ENCODE peak calls at places on chromosomes 5 and 9, in ten cellular contexts. One of them, this sample, is unnamed.
A peak's percentile ranks its signal among the peaks of the same experiment; 100 is the strongest.

GRCh38 chr9:135347461-135347860 is 132.1 kb upstream of the PPP1R26 start:
- DNase-seq in Peyer's patch: no peak
- DNase-seq in IMR-90: no peak
- DNase-seq in lung: no peak
- DNase-seq in left ventricle myocardium inferior: no peak
- DNase-seq in psoas muscle: no peak
- DNase-seq in CD8-positive, alpha-beta T cell: no peak
- DNase-seq in PC-9: no peak
- DNase-seq in heart left ventricle: peak; percentile 27
- DNase-seq in heart right ventricle: no peak
- DNase-seq in this sample: no peak

GRCh38 chr5:171115519-171115918 is 193.5 kb upstream of the TLX3 start:
- DNase-seq in Peyer's patch: no peak
- DNase-seq in heart right ventricle: no peak
- DNase-seq in psoas muscle: no peak
- DNase-seq in left ventricle myocardium inferior: no peak
- DNase-seq in PC-9: no peak
- DNase-seq in CD8-positive, alpha-beta T cell: no peak
- DNase-seq in heart left ventricle: no peak
- DNase-seq in lung: no peak
- DNase-seq in IMR-90: no peak
- DNase-seq in this sample: no peak

GRCh38 chr5:62316110-62316509 is 10.1 kb downstream of the KIF2A start:
- DNase-seq in left ventricle myocardium inferior: no peak
- DNase-seq in lung: no peak
- DNase-seq in heart left ventricle: no peak
- DNase-seq in PC-9: no peak
- DNase-seq in psoas muscle: no peak
- DNase-seq in CD8-positive, alpha-beta T cell: no peak
- DNase-seq in Peyer's patch: no peak
- DNase-seq in IMR-90: peak; percentile 65
- DNase-seq in heart right ventricle: no peak
- DNase-seq in this sample: no peak

GRCh38 chr5:134289509-134290113 is 63.7 kb upstream of the PPP2CA start:
- DNase-seq in heart left ventricle: no peak
- DNase-seq in heart right ventricle: peak; percentile 71
- DNase-seq in IMR-90: peak; percentile 83
- DNase-seq in left ventricle myocardium inferior: no peak
- DNase-seq in lung: peak; percentile 58
- DNase-seq in PC-9: peak; percentile 74
- DNase-seq in Peyer's patch: peak; percentile 77
- DNase-seq in psoas muscle: no peak
- DNase-seq in CD8-positive, alpha-beta T cell: peak; percentile 41
- DNase-seq in this sample: no peak

GRCh38 chr9:113596616-113597320 is 133.2 kb downstream of the RGS3 start:
- DNase-seq in CD8-positive, alpha-beta T cell: no peak
- DNase-seq in lung: no peak
- DNase-seq in IMR-90: no peak
- DNase-seq in Peyer's patch: no peak
- DNase-seq in heart left ventricle: peak; percentile 59
- DNase-seq in PC-9: no peak
- DNase-seq in left ventricle myocardium inferior: no peak
- DNase-seq in heart right ventricle: no peak
- DNase-seq in psoas muscle: peak; percentile 45
- DNase-seq in this sample: no peak

GRCh38 chr5:50794812-50795211 is 128.4 kb downstream of the PARP8 start:
- DNase-seq in Peyer's patch: peak; percentile 82
- DNase-seq in heart left ventricle: no peak
- DNase-seq in IMR-90: no peak
- DNase-seq in CD8-positive, alpha-beta T cell: no peak
- DNase-seq in heart right ventricle: no peak
- DNase-seq in PC-9: no peak
- DNase-seq in psoas muscle: no peak
- DNase-seq in lung: no peak
- DNase-seq in left ventricle myocardium inferior: no peak
- DNase-seq in this sample: peak; percentile 51

GRCh38 chr9:7104625-7105024 is 346.9 kb downstream of the KDM4C start:
- DNase-seq in PC-9: no peak
- DNase-seq in CD8-positive, alpha-beta T cell: no peak
- DNase-seq in IMR-90: no peak
- DNase-seq in left ventricle myocardium inferior: no peak
- DNase-seq in psoas muscle: no peak
- DNase-seq in Peyer's patch: no peak
- DNase-seq in heart left ventricle: no peak
- DNase-seq in heart right ventricle: peak; percentile 16
- DNase-seq in lung: no peak
- DNase-seq in this sample: no peak

GRCh38 chr9:87886210-87887150 is 3.8 kb downstream of the SPATA31E1 start:
- DNase-seq in psoas muscle: no peak
- DNase-seq in lung: no peak
- DNase-seq in PC-9: no peak
- DNase-seq in IMR-90: no peak
- DNase-seq in heart right ventricle: no peak
- DNase-seq in CD8-positive, alpha-beta T cell: no peak
- DNase-seq in heart left ventricle: no peak
- DNase-seq in Peyer's patch: no peak
- DNase-seq in left ventricle myocardium inferior: no peak
- DNase-seq in this sample: no peak

GRCh38 chr5:103057208-103058130 is 62.5 kb downstream of the GIN1 start:
- DNase-seq in psoas muscle: no peak
- DNase-seq in heart left ventricle: no peak
- DNase-seq in left ventricle myocardium inferior: no peak
- DNase-seq in CD8-positive, alpha-beta T cell: no peak
- DNase-seq in IMR-90: peak; percentile 57
- DNase-seq in Peyer's patch: no peak
- DNase-seq in heart right ventricle: no peak
- DNase-seq in lung: no peak
- DNase-seq in PC-9: peak; percentile 61
- DNase-seq in this sample: no peak

GRCh38 chr5:134226441-134227192 is 744 bp upstream of the PPP2CA start:
- DNase-seq in IMR-90: peak; percentile 54
- DNase-seq in PC-9: peak; percentile 54
- DNase-seq in heart left ventricle: no peak
- DNase-seq in psoas muscle: no peak
- DNase-seq in CD8-positive, alpha-beta T cell: peak; percentile 78
- DNase-seq in heart right ventricle: peak; percentile 32
- DNase-seq in lung: no peak
- DNase-seq in left ventricle myocardium inferior: no peak
- DNase-seq in Peyer's patch: peak; percentile 93
- DNase-seq in this sample: peak; percentile 92

GRCh38 chr9:70470050-70471015 is 55.9 kb upstream of the KLF9 start:
- DNase-seq in PC-9: no peak
- DNase-seq in psoas muscle: no peak
- DNase-seq in heart right ventricle: peak; percentile 78
- DNase-seq in CD8-positive, alpha-beta T cell: no peak
- DNase-seq in lung: no peak
- DNase-seq in Peyer's patch: peak; percentile 89
- DNase-seq in left ventricle myocardium inferior: peak; percentile 61
- DNase-seq in IMR-90: no peak
- DNase-seq in heart left ventricle: no peak
- DNase-seq in this sample: peak; percentile 85

GRCh38 chr5:154758977-154759376 is 3.8 kb downstream of the LARP1 start:
- DNase-seq in heart right ventricle: no peak
- DNase-seq in left ventricle myocardium inferior: no peak
- DNase-seq in CD8-positive, alpha-beta T cell: no peak
- DNase-seq in psoas muscle: no peak
- DNase-seq in PC-9: peak; percentile 50
- DNase-seq in heart left ventricle: no peak
- DNase-seq in lung: no peak
- DNase-seq in Peyer's patch: no peak
- DNase-seq in IMR-90: no peak
- DNase-seq in this sample: no peak
- H3K4me3 ChIP-seq in heart right ventricle: no peak overlapping the region
- H3K4me3 ChIP-seq in left ventricle myocardium inferior: peak overlapping the region; percentile 92
- H3K4me3 ChIP-seq in CD8-positive, alpha-beta T cell: no peak overlapping the region
- H3K4me3 ChIP-seq in psoas muscle: peak overlapping the region; percentile 54
- H3K4me3 ChIP-seq in PC-9: peak overlapping the region; percentile 46
- H3K4me3 ChIP-seq in heart left ventricle: peak overlapping the region; percentile 30
- H3K4me3 ChIP-seq in lung: no peak overlapping the region
- H3K4me3 ChIP-seq in Peyer's patch: no peak overlapping the region
- H3K4me3 ChIP-seq in IMR-90: no peak overlapping the region
- H3K4me3 ChIP-seq in this sample: no peak overlapping the region

GRCh38 chr5:150136290-150136689 is 19.4 kb downstream of the PDGFRB start:
- DNase-seq in heart left ventricle: no peak
- DNase-seq in IMR-90: no peak
- DNase-seq in lung: no peak
- DNase-seq in left ventricle myocardium inferior: no peak
- DNase-seq in psoas muscle: no peak
- DNase-seq in CD8-positive, alpha-beta T cell: no peak
- DNase-seq in Peyer's patch: no peak
- DNase-seq in heart right ventricle: no peak
- DNase-seq in PC-9: no peak
- DNase-seq in this sample: no peak
- H3K4me1 ChIP-seq in heart left ventricle: peaks cover 30% of the 10 kb centered on the region
- H3K4me1 ChIP-seq in IMR-90: peaks cover 66% of the 10 kb centered on the region
- H3K4me1 ChIP-seq in lung: peaks cover 11% of the 10 kb centered on the region
- H3K4me1 ChIP-seq in left ventricle myocardium inferior: peaks cover 86% of the 10 kb centered on the region
- H3K4me1 ChIP-seq in psoas muscle: no peaks in the 10 kb centered on the region
- H3K4me1 ChIP-seq in CD8-positive, alpha-beta T cell: no peaks in the 10 kb centered on the region
- H3K4me1 ChIP-seq in Peyer's patch: no peaks in the 10 kb centered on the region
- H3K4me1 ChIP-seq in heart right ventricle: peaks cover 89% of the 10 kb centered on the region
- H3K4me1 ChIP-seq in PC-9: no peaks in the 10 kb centered on the region
- H3K4me1 ChIP-seq in this sample: peaks cover 14% of the 10 kb centered on the region

DNA sequence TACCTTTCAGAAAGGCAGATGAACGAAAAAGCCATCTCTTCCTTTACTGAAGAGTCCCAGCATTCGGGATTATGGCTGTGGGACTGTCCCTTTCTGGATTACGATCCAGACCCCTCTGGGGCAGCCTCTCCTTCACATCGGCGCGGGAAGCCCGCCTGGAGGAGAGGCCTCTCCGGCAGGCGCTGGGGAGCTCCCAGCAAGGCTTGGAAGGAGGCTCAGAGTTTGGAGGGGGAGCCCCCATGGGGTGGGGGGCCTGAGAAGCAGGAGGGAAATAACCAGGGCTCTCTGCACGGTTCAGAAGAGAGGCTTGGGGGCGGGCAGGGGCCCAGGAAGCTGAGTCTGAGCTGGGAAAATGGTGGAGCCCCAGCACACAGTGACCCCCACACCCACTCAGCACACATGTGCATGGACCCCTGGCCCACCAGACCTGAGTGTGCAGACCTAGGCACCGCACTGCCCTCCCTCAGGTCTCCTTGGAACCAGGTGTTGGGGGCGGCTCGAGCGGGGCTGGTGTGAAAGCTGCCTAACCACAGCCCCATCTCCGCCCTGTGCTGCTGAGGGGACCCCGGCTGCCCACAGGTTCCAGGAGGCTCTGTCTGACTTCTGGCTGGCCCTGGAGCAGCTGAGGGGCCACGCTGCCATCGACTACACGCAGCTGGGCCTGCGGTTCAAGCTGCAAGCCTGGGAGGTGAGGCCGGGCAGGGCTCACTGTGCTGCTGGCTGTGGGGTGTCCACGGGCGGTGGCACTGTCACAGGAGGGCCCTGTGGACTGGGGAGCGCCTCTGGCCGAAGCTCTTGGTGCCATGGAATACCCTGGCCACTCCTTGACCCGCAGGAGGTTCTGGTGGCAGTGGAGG is 4.5 kb downstream of the NOXA1 start:
- DNase-seq in heart left ventricle: peak; percentile 47
- DNase-seq in psoas muscle: peak; percentile 48
- DNase-seq in lung: no peak
- DNase-seq in heart right ventricle: no peak
- DNase-seq in left ventricle myocardium inferior: no peak
- DNase-seq in IMR-90: no peak
- DNase-seq in PC-9: no peak
- DNase-seq in Peyer's patch: no peak
- DNase-seq in CD8-positive, alpha-beta T cell: no peak
- DNase-seq in this sample: peak; percentile 50
- TF ChIP-seq CTCF in heart left ventricle: no peak
- TF ChIP-seq CTCF in psoas muscle: no peak
- TF ChIP-seq CTCF in lung: no peak
- TF ChIP-seq CTCF in heart right ventricle: no peak
- TF ChIP-seq CTCF in left ventricle myocardium inferior: no peak
- TF ChIP-seq CTCF in IMR-90: no peak
- TF ChIP-seq CTCF in PC-9: no peak
- TF ChIP-seq CTCF in Peyer's patch: peak; percentile 10
- TF ChIP-seq CTCF in CD8-positive, alpha-beta T cell: no peak
- TF ChIP-seq CTCF in this sample: no peak

GRCh38 chr5:165624547-165624946 is 2119.1 kb downstream of the MAT2B start:
- DNase-seq in heart left ventricle: no peak
- DNase-seq in lung: no peak
- DNase-seq in CD8-positive, alpha-beta T cell: no peak
- DNase-seq in PC-9: no peak
- DNase-seq in heart right ventricle: no peak
- DNase-seq in psoas muscle: no peak
- DNase-seq in IMR-90: no peak
- DNase-seq in Peyer's patch: no peak
- DNase-seq in left ventricle myocardium inferior: no peak
- DNase-seq in this sample: no peak

GRCh38 chr5:165627548-165628170 is 2122.2 kb downstream of the MAT2B start:
- DNase-seq in heart left ventricle: no peak
- DNase-seq in PC-9: no peak
- DNase-seq in IMR-90: peak; percentile 10
- DNase-seq in lung: no peak
- DNase-seq in Peyer's patch: no peak
- DNase-seq in psoas muscle: no peak
- DNase-seq in CD8-positive, alpha-beta T cell: no peak
- DNase-seq in left ventricle myocardium inferior: no peak
- DNase-seq in heart right ventricle: no peak
- DNase-seq in this sample: no peak

GRCh38 chr5:165626161-165626560 is 2120.7 kb downstream of the MAT2B start:
- DNase-seq in CD8-positive, alpha-beta T cell: no peak
- DNase-seq in left ventricle myocardium inferior: no peak
- DNase-seq in Peyer's patch: no peak
- DNase-seq in psoas muscle: no peak
- DNase-seq in IMR-90: no peak
- DNase-seq in heart right ventricle: no peak
- DNase-seq in heart left ventricle: no peak
- DNase-seq in lung: no peak
- DNase-seq in PC-9: no peak
- DNase-seq in this sample: no peak

GRCh38 chr5:165620394-165620793 is 2115.0 kb downstream of the MAT2B start:
- DNase-seq in psoas muscle: no peak
- DNase-seq in CD8-positive, alpha-beta T cell: no peak
- DNase-seq in lung: no peak
- DNase-seq in left ventricle myocardium inferior: no peak
- DNase-seq in heart left ventricle: no peak
- DNase-seq in PC-9: no peak
- DNase-seq in Peyer's patch: peak; percentile 62
- DNase-seq in IMR-90: peak; percentile 93
- DNase-seq in heart right ventricle: no peak
- DNase-seq in this sample: no peak

GRCh38 chr5:165622864-165623536 is 2117.6 kb downstream of the MAT2B start:
- DNase-seq in heart right ventricle: no peak
- DNase-seq in heart left ventricle: no peak
- DNase-seq in PC-9: no peak
- DNase-seq in left ventricle myocardium inferior: no peak
- DNase-seq in CD8-positive, alpha-beta T cell: no peak
- DNase-seq in IMR-90: no peak
- DNase-seq in Peyer's patch: no peak
- DNase-seq in lung: no peak
- DNase-seq in psoas muscle: no peak
- DNase-seq in this sample: no peak
- H3K4me3 ChIP-seq in heart right ventricle: no peak overlapping the region
- H3K4me3 ChIP-seq in heart left ventricle: no peak overlapping the region
- H3K4me3 ChIP-seq in PC-9: peak overlapping the region; percentile 48
- H3K4me3 ChIP-seq in left ventricle myocardium inferior: no peak overlapping the region
- H3K4me3 ChIP-seq in CD8-positive, alpha-beta T cell: no peak overlapping the region
- H3K4me3 ChIP-seq in IMR-90: no peak overlapping the region
- H3K4me3 ChIP-seq in Peyer's patch: no peak overlapping the region
- H3K4me3 ChIP-seq in lung: no peak overlapping the region
- H3K4me3 ChIP-seq in psoas muscle: no peak overlapping the region
- H3K4me3 ChIP-seq in this sample: no peak overlapping the region

This sample was measured in mucosa of descending colon.